ENCODE peak calls at places on chromosomes 6 and 20, in five cellular contexts. One of them, this sample, is unnamed.

GRCh38 chr6:170205534-170206316 is 85.2 kb downstream of the DLL1 start:
- DNase-seq in epithelial cell of prostate: no peak
- DNase-seq in endothelial cell of umbilical vein: no peak
- DNase-seq in NCI-H2171 treated with DMSO at 0.1 percent for 48 hours: no peak
- DNase-seq in NCI-H82: no peak
- DNase-seq in this sample: no peak

GRCh38 chr6:112665815-112666214 is 318.7 kb downstream of the RFPL4B start:
- DNase-seq in endothelial cell of umbilical vein: peak
- DNase-seq in epithelial cell of prostate: peak
- DNase-seq in NCI-H82: peak
- DNase-seq in NCI-H2171 treated with DMSO at 0.1 percent for 48 hours: no peak
- DNase-seq in this sample: no peak

GRCh38 chr6:20366082-20366834 is 35.4 kb upstream of the E2F3 start:
- DNase-seq in epithelial cell of prostate: no peak
- DNase-seq in endothelial cell of umbilical vein: no peak
- DNase-seq in NCI-H2171 treated with DMSO at 0.1 percent for 48 hours: no peak
- DNase-seq in NCI-H82: no peak
- DNase-seq in this sample: no peak

GRCh38 chr6:169287675-169288074 is 34.0 kb upstream of the THBS2 start:
- DNase-seq in epithelial cell of prostate: no peak
- DNase-seq in NCI-H2171 treated with DMSO at 0.1 percent for 48 hours: no peak
- DNase-seq in endothelial cell of umbilical vein: no peak
- DNase-seq in NCI-H82: no peak
- DNase-seq in this sample: no peak

GRCh38 chr6:74289881-74290280 is 593.9 kb downstream of the CD109 start:
- DNase-seq in endothelial cell of umbilical vein: no peak
- DNase-seq in epithelial cell of prostate: no peak
- DNase-seq in NCI-H82: no peak
- DNase-seq in NCI-H2171 treated with DMSO at 0.1 percent for 48 hours: no peak
- DNase-seq in this sample: no peak

GRCh38 chr6:139540276-139540675 is 165.8 kb upstream of the CITED2 start:
- DNase-seq in endothelial cell of umbilical vein: peak
- DNase-seq in NCI-H82: no peak
- DNase-seq in NCI-H2171 treated with DMSO at 0.1 percent for 48 hours: no peak
- DNase-seq in epithelial cell of prostate: no peak
- DNase-seq in this sample: peak

GRCh38 chr6:139753198-139753861 is 378.9 kb upstream of the CITED2 start:
- DNase-seq in NCI-H2171 treated with DMSO at 0.1 percent for 48 hours: no peak
- DNase-seq in endothelial cell of umbilical vein: no peak
- DNase-seq in epithelial cell of prostate: no peak
- DNase-seq in NCI-H82: no peak
- DNase-seq in this sample: peak

GRCh38 chr6:29589423-29590048 is 4.6 kb downstream of the OR2H2 start:
- DNase-seq in NCI-H2171 treated with DMSO at 0.1 percent for 48 hours: peak
- DNase-seq in NCI-H82: peak
- DNase-seq in endothelial cell of umbilical vein: peak
- DNase-seq in epithelial cell of prostate: no peak
- DNase-seq in this sample: peak

GRCh38 chr6:47759364-47759763 is 22.5 kb upstream of the OPN5 start:
- DNase-seq in endothelial cell of umbilical vein: no peak
- DNase-seq in NCI-H82: no peak
- DNase-seq in NCI-H2171 treated with DMSO at 0.1 percent for 48 hours: no peak
- DNase-seq in epithelial cell of prostate: no peak
- DNase-seq in this sample: no peak

GRCh38 chr6:152609125-152609670 is 28.0 kb downstream of the SYNE1 start:
- DNase-seq in NCI-H82: no peak
- DNase-seq in endothelial cell of umbilical vein: no peak
- DNase-seq in epithelial cell of prostate: no peak
- DNase-seq in NCI-H2171 treated with DMSO at 0.1 percent for 48 hours: no peak
- DNase-seq in this sample: peak

GRCh38 chr20:12984863-12985262 is 23.9 kb upstream of the SPTLC3 start:
- DNase-seq in epithelial cell of prostate: peak
- DNase-seq in endothelial cell of umbilical vein: no peak
- DNase-seq in NCI-H82: no peak
- DNase-seq in NCI-H2171 treated with DMSO at 0.1 percent for 48 hours: no peak
- DNase-seq in this sample: peak

GRCh38 chr6:97123112-97123511 is 159.9 kb downstream of the MMS22L start:
- DNase-seq in endothelial cell of umbilical vein: no peak
- DNase-seq in NCI-H2171 treated with DMSO at 0.1 percent for 48 hours: no peak
- DNase-seq in NCI-H82: no peak
- DNase-seq in epithelial cell of prostate: no peak
- DNase-seq in this sample: no peak

GRCh38 chr6:148934534-148934933 is 187.7 kb downstream of the UST start:
- DNase-seq in NCI-H2171 treated with DMSO at 0.1 percent for 48 hours: no peak
- DNase-seq in NCI-H82: peak
- DNase-seq in endothelial cell of umbilical vein: no peak
- DNase-seq in epithelial cell of prostate: no peak
- DNase-seq in this sample: no peak

GRCh38 chr6:40326689-40327404 is 260.3 kb downstream of the LRFN2 start:
- DNase-seq in NCI-H82: peak
- DNase-seq in endothelial cell of umbilical vein: no peak
- DNase-seq in epithelial cell of prostate: no peak
- DNase-seq in NCI-H2171 treated with DMSO at 0.1 percent for 48 hours: no peak
- DNase-seq in this sample: no peak

This sample was measured in renal cortical epithelial cell.